ENCODE peak calls at places on chromosomes 5 and 9, in seven cellular contexts. One of them, this sample, is unnamed.

GRCh38 chr5:33371660-33372059 is 69.1 kb upstream of the TARS1 start:
- DNase-seq in mucosa of descending colon: no peak
- DNase-seq in lower leg skin: no peak
- DNase-seq in neural crest cell: no peak
- DNase-seq in T-helper 9 cell: no peak
- DNase-seq in EH: peak; percentile 83
- DNase-seq in MM.1S: no peak
- DNase-seq in this sample: peak; percentile 87

GRCh38 chr5:139461698-139462097 is 845 bp downstream of the ECSCR start:
- DNase-seq in mucosa of descending colon: peak; percentile 15
- DNase-seq in lower leg skin: no peak
- DNase-seq in neural crest cell: no peak
- DNase-seq in T-helper 9 cell: no peak
- DNase-seq in EH: peak; percentile 75
- DNase-seq in MM.1S: no peak
- DNase-seq in this sample: no peak

GRCh38 chr9:111108946-111109345 is 70.7 kb upstream of the LPAR1 start:
- DNase-seq in mucosa of descending colon: no peak
- DNase-seq in lower leg skin: no peak
- DNase-seq in neural crest cell: no peak
- DNase-seq in T-helper 9 cell: no peak
- DNase-seq in EH: peak; percentile 86
- DNase-seq in MM.1S: no peak
- DNase-seq in this sample: no peak

GRCh38 chr5:109482748-109483147 is 73.0 kb upstream of the PJA2 start:
- DNase-seq in mucosa of descending colon: no peak
- DNase-seq in lower leg skin: no peak
- DNase-seq in neural crest cell: no peak
- DNase-seq in T-helper 9 cell: no peak
- DNase-seq in EH: no peak
- DNase-seq in MM.1S: no peak
- DNase-seq in this sample: no peak

GRCh38 chr9:134835987-134836386 is 44.6 kb upstream of the FCN2 start:
- DNase-seq in mucosa of descending colon: no peak
- DNase-seq in lower leg skin: no peak
- DNase-seq in neural crest cell: no peak
- DNase-seq in T-helper 9 cell: no peak
- DNase-seq in EH: no peak
- DNase-seq in MM.1S: no peak
- DNase-seq in this sample: no peak

GRCh38 chr9:16864741-16865434 is 5.6 kb downstream of the BNC2 start:
- DNase-seq in mucosa of descending colon: no peak
- DNase-seq in lower leg skin: no peak
- DNase-seq in neural crest cell: no peak
- DNase-seq in T-helper 9 cell: no peak
- DNase-seq in EH: peak; percentile 83
- DNase-seq in MM.1S: no peak
- DNase-seq in this sample: no peak

GRCh38 chr5:64654184-64654938 is 35.9 kb upstream of the SHISAL2B start:
- DNase-seq in mucosa of descending colon: no peak
- DNase-seq in lower leg skin: no peak
- DNase-seq in neural crest cell: no peak
- DNase-seq in T-helper 9 cell: no peak
- DNase-seq in EH: no peak
- DNase-seq in MM.1S: no peak
- DNase-seq in this sample: no peak

GRCh38 chr9:129143031-129143441 is 31.8 kb downstream of the PTPA start:
- DNase-seq in mucosa of descending colon: peak; percentile 88
- DNase-seq in lower leg skin: peak; percentile 98
- DNase-seq in neural crest cell: peak; percentile 83
- DNase-seq in T-helper 9 cell: peak; percentile 72
- DNase-seq in EH: peak; percentile 97
- DNase-seq in MM.1S: peak; percentile 55
- DNase-seq in this sample: peak; percentile 88

GRCh38 chr5:31237159-31237558 is 43.7 kb downstream of the CDH6 start:
- DNase-seq in mucosa of descending colon: no peak
- DNase-seq in lower leg skin: no peak
- DNase-seq in neural crest cell: no peak
- DNase-seq in T-helper 9 cell: no peak
- DNase-seq in EH: peak; percentile 56
- DNase-seq in MM.1S: no peak
- DNase-seq in this sample: peak; percentile 9

GRCh38 chr5:37840036-37840909 is at the start of gene GDNF:
- DNase-seq in mucosa of descending colon: no peak
- DNase-seq in lower leg skin: no peak
- DNase-seq in neural crest cell: peak; percentile 34
- DNase-seq in T-helper 9 cell: no peak
- DNase-seq in EH: peak; percentile 88
- DNase-seq in MM.1S: peak; percentile 76
- DNase-seq in this sample: no peak

This sample was measured in fibroblast of the conjunctiva.